ENCODE peak calls at places on chromosomes 2 and 18, in seven cellular contexts. E is transverse colon, A is lower lobe of right lung, U is Panc1, F is colonic mucosa, Z is uterus, R is left lung. X is an unnamed sample. For H3K27me3, the result is how much of the 10 kb centered on the place peaks cover.

GRCh38 chr2:45935791-45936622 is 284.5 kb downstream of the PRKCE start:
- DNase-seq in E (peak), A (peak), U (peak), F (peak), Z (peak), R (peak), X (peak)

GRCh38 chr2:27863146-27863545 is 27.0 kb downstream of the RBKS start:
- DNase-seq in E (no peak), A (peak), U (no peak), F (no peak), Z (no peak), R (peak), X (no peak)

GRCh38 chr2:205235434-205235833 is 446.9 kb upstream of the NRP2 start:
- DNase-seq in E (no peak), A (no peak), U (no peak), F (no peak), Z (no peak), R (no peak), X (no peak)

GRCh38 chr2:142997254-142997653 is 119.8 kb downstream of the KYNU start:
- DNase-seq in E (no peak), A (no peak), U (no peak), F (no peak), Z (no peak), R (no peak), X (no peak)

GRCh38 chr18:48934708-48935432 is 15.9 kb downstream of the SMAD7 start:
- DNase-seq in E (peak), A (no peak), U (no peak), F (no peak), Z (no peak), R (no peak), X (peak)

GRCh38 chr18:61582205-61582710 is 249.0 kb downstream of the CDH20 start:
- DNase-seq in E (no peak), A (no peak), U (no peak), F (peak), Z (no peak), R (no peak), X (no peak)

GRCh38 chr2:237449193-237449797 is 35.3 kb upstream of the COL6A3 start:
- DNase-seq in E (no peak), A (no peak), U (no peak), F (no peak), Z (peak), R (no peak), X (no peak)

GRCh38 chr2:196555161-196555560 is 84.4 kb upstream of the CCDC150 start:
- DNase-seq in E (no peak), A (no peak), U (no peak), F (no peak), Z (no peak), R (no peak), X (no peak)

GRCh38 chr2:2159336-2159735 is 171.7 kb downstream of the MYT1L start:
- DNase-seq in E (no peak), A (no peak), U (no peak), F (no peak), Z (no peak), R (no peak), X (no peak)

GRCh38 chr2:2165135-2165534 is 165.9 kb downstream of the MYT1L start:
- DNase-seq in E (no peak), A (no peak), U (no peak), F (no peak), Z (no peak), R (no peak), X (no peak)

GRCh38 chr2:2166844-2167243 is 164.2 kb downstream of the MYT1L start:
- DNase-seq in E (no peak), A (no peak), U (no peak), F (no peak), Z (no peak), R (no peak), X (no peak)

GRCh38 chr2:2161871-2162653 is 169.0 kb downstream of the MYT1L start:
- DNase-seq in E (no peak), A (no peak), U (no peak), F (no peak), Z (no peak), R (no peak), X (no peak)

GRCh38 chr2:2164326-2164917 is 166.7 kb downstream of the MYT1L start:
- DNase-seq in E (no peak), A (no peak), U (no peak), F (no peak), Z (no peak), R (no peak), X (no peak)
- H3K27me3 ChIP-seq in E (under half), A (under half), U (under half), F (under half), Z (under half), R (under half), X (under half)

DNA sequence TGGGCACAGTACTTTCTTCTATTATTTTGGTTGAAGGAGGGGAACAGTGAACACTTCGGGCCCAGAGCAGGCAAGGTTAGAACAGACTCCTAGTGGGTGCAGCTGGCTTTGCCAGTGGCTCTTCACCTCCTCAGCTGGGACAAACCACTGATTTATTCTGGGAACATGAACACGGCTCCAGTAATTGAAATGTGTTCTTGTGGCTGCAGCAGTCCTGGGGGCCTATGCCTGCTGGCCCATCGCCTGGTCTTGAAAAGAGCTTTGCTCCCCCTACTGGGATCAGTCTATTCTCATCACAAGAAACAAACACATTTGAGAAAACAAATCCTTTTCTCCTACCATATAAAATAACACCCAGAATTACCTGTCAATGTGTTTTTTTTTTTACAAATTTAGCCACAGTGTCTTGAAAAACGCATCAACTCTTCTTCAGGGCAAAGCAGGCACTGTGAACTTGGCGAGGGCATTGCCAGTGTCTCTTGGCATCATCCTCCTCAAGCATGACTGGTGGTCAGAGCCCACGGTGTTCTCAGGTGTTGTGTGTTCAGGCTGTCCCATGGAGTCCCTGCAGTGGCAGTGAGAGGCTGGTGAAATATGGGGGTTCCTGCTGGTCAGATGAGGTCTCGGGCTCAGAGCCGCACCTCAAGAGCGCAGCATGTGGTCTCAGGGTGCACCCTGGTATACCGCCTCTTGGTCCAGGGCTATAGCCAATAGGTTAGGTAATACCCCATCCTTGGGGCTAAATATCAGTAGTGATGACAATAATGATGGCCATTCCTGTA is 51.3 kb downstream of the RNF144A start:
- DNase-seq in E (no peak), A (no peak), U (no peak), F (no peak), Z (no peak), R (no peak), X (peak)
- TF ChIP-seq CTCF in E (no peak), A (no peak), U (peak), F (no peak), Z (no peak), R (no peak), X (peak)

DNA sequence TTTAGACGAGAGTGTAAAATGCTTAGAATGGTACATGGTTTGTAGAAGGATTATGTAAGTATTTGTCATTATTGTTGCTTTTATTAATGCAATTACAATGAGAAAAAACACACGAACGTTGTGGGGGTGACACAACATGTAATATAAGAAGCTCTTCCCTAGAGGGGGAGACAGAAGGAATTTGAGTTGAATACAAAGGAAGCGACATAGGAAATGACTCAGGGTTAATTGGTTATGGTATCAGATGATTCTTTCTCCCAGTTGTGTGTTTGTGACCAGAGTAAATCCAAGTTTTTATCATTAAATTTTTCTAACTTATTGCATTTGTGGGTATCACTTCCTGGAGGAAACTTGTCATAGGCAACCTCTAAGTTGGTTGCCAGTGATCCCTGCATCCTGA is 625.6 kb upstream of the CDH2 start:
- DNase-seq in E (no peak), A (no peak), U (no peak), F (no peak), Z (no peak), R (no peak), X (no peak)
- H3K27me3 ChIP-seq in E (under half), A (under half), U (under half), F (under half), Z (under half), R (under half), X (under half)

GRCh38 chr2:109102588-109103233 is 26.3 kb upstream of the SH3RF3 start:
- DNase-seq in E (no peak), A (no peak), U (no peak), F (no peak), Z (no peak), R (no peak), X (no peak)
- TF ChIP-seq CTCF in E (no peak), A (no peak), U (no peak), F (no peak), Z (no peak), R (no peak), X (no peak)

GRCh38 chr2:113981404-113982134 is 91.7 kb downstream of the ACTR3 start:
- DNase-seq in E (no peak), A (no peak), U (no peak), F (no peak), Z (no peak), R (no peak), X (no peak)
- H3K27me3 ChIP-seq in E (under half), A (under half), U (under half), F (under half), Z (under half), R (under half), X (under half)